ENCODE peak calls at places on chromosomes 3 and 15, in nine cellular contexts. One of them, this sample, is unnamed.

GRCh38 chr3:73540969-73541740 is 83.6 kb downstream of the PDZRN3 start:
- DNase-seq in left ventricle myocardium inferior: no peak
- DNase-seq in IMR-90: peak; percentile 60
- DNase-seq in mucosa of gallbladder: no peak
- DNase-seq in NCI-H187 treated with DMSO at 0.1 percent for 48 hours: no peak
- DNase-seq in NCI-H69: no peak
- DNase-seq in Kasumi-1: no peak
- DNase-seq in HEK293T: no peak
- DNase-seq in naive thymus-derived CD8-positive, alpha-beta T cell: no peak
- DNase-seq in this sample: no peak

GRCh38 chr3:124203292-124203691 is 211.4 kb upstream of the ROPN1 start:
- DNase-seq in HEK293T: no peak
- DNase-seq in mucosa of gallbladder: no peak
- DNase-seq in IMR-90: no peak
- DNase-seq in NCI-H187 treated with DMSO at 0.1 percent for 48 hours: no peak
- DNase-seq in NCI-H69: peak; percentile 33
- DNase-seq in Kasumi-1: no peak
- DNase-seq in naive thymus-derived CD8-positive, alpha-beta T cell: no peak
- DNase-seq in left ventricle myocardium inferior: no peak
- DNase-seq in this sample: no peak

GRCh38 chr15:98311566-98312188 is 336.7 kb upstream of the IGF1R start:
- DNase-seq in naive thymus-derived CD8-positive, alpha-beta T cell: peak; percentile 49
- DNase-seq in Kasumi-1: peak; percentile 85
- DNase-seq in left ventricle myocardium inferior: peak; percentile 61
- DNase-seq in mucosa of gallbladder: peak; percentile 85
- DNase-seq in IMR-90: peak; percentile 66
- DNase-seq in NCI-H69: peak; percentile 49
- DNase-seq in HEK293T: peak; percentile 65
- DNase-seq in NCI-H187 treated with DMSO at 0.1 percent for 48 hours: peak; percentile 4
- DNase-seq in this sample: peak; percentile 52

GRCh38 chr3:124395584-124396340 is 334.5 kb upstream of the UMPS start:
- DNase-seq in IMR-90: peak; percentile 6
- DNase-seq in left ventricle myocardium inferior: peak; percentile 62
- DNase-seq in naive thymus-derived CD8-positive, alpha-beta T cell: no peak
- DNase-seq in NCI-H69: peak; percentile 84
- DNase-seq in mucosa of gallbladder: no peak
- DNase-seq in Kasumi-1: no peak
- DNase-seq in HEK293T: no peak
- DNase-seq in NCI-H187 treated with DMSO at 0.1 percent for 48 hours: no peak
- DNase-seq in this sample: no peak

GRCh38 chr3:45659661-45660566 is 29.3 kb upstream of the SACM1L start:
- DNase-seq in NCI-H187 treated with DMSO at 0.1 percent for 48 hours: no peak
- DNase-seq in mucosa of gallbladder: peak; percentile 81
- DNase-seq in Kasumi-1: peak; percentile 42
- DNase-seq in HEK293T: peak; percentile 75
- DNase-seq in left ventricle myocardium inferior: peak; percentile 74
- DNase-seq in naive thymus-derived CD8-positive, alpha-beta T cell: peak; percentile 29
- DNase-seq in NCI-H69: peak; percentile 65
- DNase-seq in IMR-90: peak; percentile 97
- DNase-seq in this sample: peak; percentile 23

GRCh38 chr3:852033-852432 is 240.8 kb upstream of the CNTN6 start:
- DNase-seq in Kasumi-1: peak; percentile 4
- DNase-seq in HEK293T: no peak
- DNase-seq in NCI-H69: peak; percentile 3
- DNase-seq in naive thymus-derived CD8-positive, alpha-beta T cell: no peak
- DNase-seq in IMR-90: no peak
- DNase-seq in left ventricle myocardium inferior: no peak
- DNase-seq in mucosa of gallbladder: no peak
- DNase-seq in NCI-H187 treated with DMSO at 0.1 percent for 48 hours: no peak
- DNase-seq in this sample: no peak

GRCh38 chr3:49422379-49423248 is at the start of gene AMT:
- DNase-seq in NCI-H69: no peak
- DNase-seq in HEK293T: no peak
- DNase-seq in NCI-H187 treated with DMSO at 0.1 percent for 48 hours: no peak
- DNase-seq in left ventricle myocardium inferior: peak; percentile 65
- DNase-seq in Kasumi-1: no peak
- DNase-seq in naive thymus-derived CD8-positive, alpha-beta T cell: no peak
- DNase-seq in IMR-90: peak; percentile 30
- DNase-seq in mucosa of gallbladder: peak; percentile 35
- DNase-seq in this sample: no peak

GRCh38 chr3:80451393-80451792 is 683.6 kb upstream of the ROBO1 start:
- DNase-seq in NCI-H69: no peak
- DNase-seq in naive thymus-derived CD8-positive, alpha-beta T cell: no peak
- DNase-seq in IMR-90: no peak
- DNase-seq in left ventricle myocardium inferior: no peak
- DNase-seq in Kasumi-1: no peak
- DNase-seq in NCI-H187 treated with DMSO at 0.1 percent for 48 hours: no peak
- DNase-seq in mucosa of gallbladder: no peak
- DNase-seq in HEK293T: no peak
- DNase-seq in this sample: no peak

GRCh38 chr3:50533346-50533745 is 29.9 kb upstream of the CACNA2D2 start:
- DNase-seq in IMR-90: no peak
- DNase-seq in NCI-H69: no peak
- DNase-seq in left ventricle myocardium inferior: no peak
- DNase-seq in naive thymus-derived CD8-positive, alpha-beta T cell: no peak
- DNase-seq in mucosa of gallbladder: no peak
- DNase-seq in HEK293T: no peak
- DNase-seq in Kasumi-1: no peak
- DNase-seq in NCI-H187 treated with DMSO at 0.1 percent for 48 hours: no peak
- DNase-seq in this sample: no peak

GRCh38 chr15:68795298-68795848 is 25.3 kb downstream of the ANP32A start:
- DNase-seq in Kasumi-1: peak; percentile 94
- DNase-seq in mucosa of gallbladder: peak; percentile 90
- DNase-seq in left ventricle myocardium inferior: peak; percentile 93
- DNase-seq in IMR-90: peak; percentile 57
- DNase-seq in naive thymus-derived CD8-positive, alpha-beta T cell: peak; percentile 42
- DNase-seq in NCI-H69: peak; percentile 90
- DNase-seq in HEK293T: peak; percentile 21
- DNase-seq in NCI-H187 treated with DMSO at 0.1 percent for 48 hours: no peak
- DNase-seq in this sample: peak; percentile 62

GRCh38 chr3:186411089-186411488 is 49.1 kb upstream of the DGKG start:
- DNase-seq in mucosa of gallbladder: no peak
- DNase-seq in left ventricle myocardium inferior: no peak
- DNase-seq in NCI-H69: no peak
- DNase-seq in IMR-90: no peak
- DNase-seq in Kasumi-1: no peak
- DNase-seq in NCI-H187 treated with DMSO at 0.1 percent for 48 hours: no peak
- DNase-seq in naive thymus-derived CD8-positive, alpha-beta T cell: no peak
- DNase-seq in HEK293T: no peak
- DNase-seq in this sample: no peak

GRCh38 chr3:27349832-27350231 is 19.4 kb downstream of the NEK10 start:
- DNase-seq in HEK293T: no peak
- DNase-seq in NCI-H69: peak; percentile 74
- DNase-seq in mucosa of gallbladder: no peak
- DNase-seq in left ventricle myocardium inferior: no peak
- DNase-seq in Kasumi-1: no peak
- DNase-seq in IMR-90: no peak
- DNase-seq in NCI-H187 treated with DMSO at 0.1 percent for 48 hours: no peak
- DNase-seq in naive thymus-derived CD8-positive, alpha-beta T cell: no peak
- DNase-seq in this sample: no peak

GRCh38 chr3:143265501-143266070 is 146.0 kb downstream of the CHST2 start:
- DNase-seq in naive thymus-derived CD8-positive, alpha-beta T cell: no peak
- DNase-seq in IMR-90: no peak
- DNase-seq in NCI-H69: no peak
- DNase-seq in Kasumi-1: no peak
- DNase-seq in mucosa of gallbladder: no peak
- DNase-seq in NCI-H187 treated with DMSO at 0.1 percent for 48 hours: no peak
- DNase-seq in HEK293T: no peak
- DNase-seq in left ventricle myocardium inferior: no peak
- DNase-seq in this sample: no peak

GRCh38 chr15:42031211-42031915 is 10.5 kb upstream of the PLA2G4E start:
- DNase-seq in Kasumi-1: no peak
- DNase-seq in NCI-H187 treated with DMSO at 0.1 percent for 48 hours: no peak
- DNase-seq in IMR-90: no peak
- DNase-seq in HEK293T: no peak
- DNase-seq in NCI-H69: no peak
- DNase-seq in naive thymus-derived CD8-positive, alpha-beta T cell: no peak
- DNase-seq in mucosa of gallbladder: no peak
- DNase-seq in left ventricle myocardium inferior: no peak
- DNase-seq in this sample: no peak

GRCh38 chr3:25895443-25895842 is 105.6 kb downstream of the OXSM start:
- DNase-seq in IMR-90: peak; percentile 84
- DNase-seq in mucosa of gallbladder: no peak
- DNase-seq in HEK293T: no peak
- DNase-seq in left ventricle myocardium inferior: no peak
- DNase-seq in NCI-H187 treated with DMSO at 0.1 percent for 48 hours: no peak
- DNase-seq in NCI-H69: no peak
- DNase-seq in Kasumi-1: no peak
- DNase-seq in naive thymus-derived CD8-positive, alpha-beta T cell: no peak
- DNase-seq in this sample: no peak

GRCh38 chr15:62209322-62209721 is 44.2 kb upstream of the C2CD4B start:
- DNase-seq in mucosa of gallbladder: peak; percentile 26
- DNase-seq in NCI-H69: peak; percentile 14
- DNase-seq in NCI-H187 treated with DMSO at 0.1 percent for 48 hours: no peak
- DNase-seq in HEK293T: no peak
- DNase-seq in IMR-90: no peak
- DNase-seq in Kasumi-1: no peak
- DNase-seq in naive thymus-derived CD8-positive, alpha-beta T cell: no peak
- DNase-seq in left ventricle myocardium inferior: no peak
- DNase-seq in this sample: no peak

GRCh38 chr3:112302061-112302830 is 8.2 kb upstream of the SLC9C1 start:
- DNase-seq in NCI-H187 treated with DMSO at 0.1 percent for 48 hours: no peak
- DNase-seq in naive thymus-derived CD8-positive, alpha-beta T cell: no peak
- DNase-seq in HEK293T: no peak
- DNase-seq in mucosa of gallbladder: no peak
- DNase-seq in left ventricle myocardium inferior: no peak
- DNase-seq in Kasumi-1: no peak
- DNase-seq in IMR-90: peak; percentile 47
- DNase-seq in NCI-H69: no peak
- DNase-seq in this sample: no peak

GRCh38 chr15:73941044-73941443 is 14.8 kb downstream of the LOXL1 start:
- DNase-seq in left ventricle myocardium inferior: peak; percentile 12
- DNase-seq in naive thymus-derived CD8-positive, alpha-beta T cell: no peak
- DNase-seq in NCI-H187 treated with DMSO at 0.1 percent for 48 hours: no peak
- DNase-seq in Kasumi-1: no peak
- DNase-seq in HEK293T: no peak
- DNase-seq in mucosa of gallbladder: no peak
- DNase-seq in NCI-H69: peak; percentile 5
- DNase-seq in IMR-90: peak; percentile 97
- DNase-seq in this sample: no peak

GRCh38 chr3:72401005-72401404 is 447.2 kb downstream of the SHQ1 start:
- DNase-seq in Kasumi-1: no peak
- DNase-seq in mucosa of gallbladder: no peak
- DNase-seq in left ventricle myocardium inferior: no peak
- DNase-seq in NCI-H187 treated with DMSO at 0.1 percent for 48 hours: no peak
- DNase-seq in naive thymus-derived CD8-positive, alpha-beta T cell: no peak
- DNase-seq in NCI-H69: no peak
- DNase-seq in HEK293T: no peak
- DNase-seq in IMR-90: peak; percentile 6
- DNase-seq in this sample: no peak

GRCh38 chr3:22713936-22714335 is 489.2 kb upstream of the UBE2E2 start:
- DNase-seq in naive thymus-derived CD8-positive, alpha-beta T cell: no peak
- DNase-seq in left ventricle myocardium inferior: no peak
- DNase-seq in HEK293T: no peak
- DNase-seq in IMR-90: peak; percentile 4
- DNase-seq in Kasumi-1: peak; percentile 73
- DNase-seq in NCI-H69: no peak
- DNase-seq in mucosa of gallbladder: no peak
- DNase-seq in NCI-H187 treated with DMSO at 0.1 percent for 48 hours: no peak
- DNase-seq in this sample: no peak

GRCh38 chr15:62989366-62990055 is 53.0 kb upstream of the TPM1 start:
- DNase-seq in mucosa of gallbladder: no peak
- DNase-seq in NCI-H187 treated with DMSO at 0.1 percent for 48 hours: no peak
- DNase-seq in IMR-90: peak; percentile 17
- DNase-seq in NCI-H69: no peak
- DNase-seq in left ventricle myocardium inferior: no peak
- DNase-seq in naive thymus-derived CD8-positive, alpha-beta T cell: no peak
- DNase-seq in Kasumi-1: no peak
- DNase-seq in HEK293T: no peak
- DNase-seq in this sample: no peak

GRCh38 chr3:45179163-45179562 is 33.0 kb upstream of the CDCP1 start:
- DNase-seq in naive thymus-derived CD8-positive, alpha-beta T cell: no peak
- DNase-seq in mucosa of gallbladder: no peak
- DNase-seq in NCI-H69: peak; percentile 78
- DNase-seq in NCI-H187 treated with DMSO at 0.1 percent for 48 hours: no peak
- DNase-seq in IMR-90: no peak
- DNase-seq in HEK293T: no peak
- DNase-seq in Kasumi-1: no peak
- DNase-seq in left ventricle myocardium inferior: no peak
- DNase-seq in this sample: no peak

GRCh38 chr3:38453075-38453913 is at the start of gene ACVR2B:
- DNase-seq in naive thymus-derived CD8-positive, alpha-beta T cell: peak; percentile 61
- DNase-seq in left ventricle myocardium inferior: peak; percentile 93
- DNase-seq in Kasumi-1: peak; percentile 62
- DNase-seq in NCI-H187 treated with DMSO at 0.1 percent for 48 hours: peak; percentile 8
- DNase-seq in IMR-90: peak; percentile 56
- DNase-seq in NCI-H69: peak; percentile 89
- DNase-seq in HEK293T: peak; percentile 91
- DNase-seq in mucosa of gallbladder: peak; percentile 85
- DNase-seq in this sample: peak; percentile 61

GRCh38 chr15:82767163-82767829 is 38.6 kb downstream of the FSD2 start:
- DNase-seq in left ventricle myocardium inferior: no peak
- DNase-seq in mucosa of gallbladder: no peak
- DNase-seq in Kasumi-1: no peak
- DNase-seq in NCI-H69: no peak
- DNase-seq in HEK293T: no peak
- DNase-seq in naive thymus-derived CD8-positive, alpha-beta T cell: no peak
- DNase-seq in IMR-90: no peak
- DNase-seq in NCI-H187 treated with DMSO at 0.1 percent for 48 hours: no peak
- DNase-seq in this sample: no peak

GRCh38 chr3:183158113-183158512 is 4.4 kb downstream of the LAMP3 start:
- DNase-seq in NCI-H69: no peak
- DNase-seq in mucosa of gallbladder: no peak
- DNase-seq in HEK293T: no peak
- DNase-seq in IMR-90: no peak
- DNase-seq in NCI-H187 treated with DMSO at 0.1 percent for 48 hours: no peak
- DNase-seq in naive thymus-derived CD8-positive, alpha-beta T cell: no peak
- DNase-seq in left ventricle myocardium inferior: no peak
- DNase-seq in Kasumi-1: no peak
- DNase-seq in this sample: no peak

GRCh38 chr3:193901007-193901406 is 234.9 kb upstream of the HES1 start:
- DNase-seq in NCI-H187 treated with DMSO at 0.1 percent for 48 hours: no peak
- DNase-seq in Kasumi-1: no peak
- DNase-seq in left ventricle myocardium inferior: no peak
- DNase-seq in IMR-90: no peak
- DNase-seq in mucosa of gallbladder: no peak
- DNase-seq in naive thymus-derived CD8-positive, alpha-beta T cell: no peak
- DNase-seq in HEK293T: no peak
- DNase-seq in NCI-H69: no peak
- DNase-seq in this sample: no peak

GRCh38 chr3:32405155-32405554 is 13.5 kb downstream of the CMTM7 start:
- DNase-seq in HEK293T: no peak
- DNase-seq in NCI-H187 treated with DMSO at 0.1 percent for 48 hours: no peak
- DNase-seq in IMR-90: peak; percentile 44
- DNase-seq in mucosa of gallbladder: no peak
- DNase-seq in left ventricle myocardium inferior: no peak
- DNase-seq in NCI-H69: no peak
- DNase-seq in naive thymus-derived CD8-positive, alpha-beta T cell: no peak
- DNase-seq in Kasumi-1: no peak
- DNase-seq in this sample: no peak

GRCh38 chr15:62035256-62035908 is 24.9 kb downstream of the VPS13C start:
- DNase-seq in IMR-90: peak; percentile 75
- DNase-seq in NCI-H69: no peak
- DNase-seq in mucosa of gallbladder: no peak
- DNase-seq in naive thymus-derived CD8-positive, alpha-beta T cell: no peak
- DNase-seq in Kasumi-1: no peak
- DNase-seq in HEK293T: no peak
- DNase-seq in NCI-H187 treated with DMSO at 0.1 percent for 48 hours: no peak
- DNase-seq in left ventricle myocardium inferior: no peak
- DNase-seq in this sample: no peak

GRCh38 chr15:77487479-77487861 is 66.8 kb downstream of the HMG20A start:
- DNase-seq in mucosa of gallbladder: no peak
- DNase-seq in IMR-90: no peak
- DNase-seq in Kasumi-1: no peak
- DNase-seq in NCI-H187 treated with DMSO at 0.1 percent for 48 hours: no peak
- DNase-seq in left ventricle myocardium inferior: no peak
- DNase-seq in HEK293T: no peak
- DNase-seq in NCI-H69: peak; percentile 31
- DNase-seq in naive thymus-derived CD8-positive, alpha-beta T cell: no peak
- DNase-seq in this sample: no peak

GRCh38 chr3:121916189-121916588 is 22.0 kb downstream of the SLC15A2 start:
- DNase-seq in NCI-H69: peak; percentile 65
- DNase-seq in IMR-90: no peak
- DNase-seq in NCI-H187 treated with DMSO at 0.1 percent for 48 hours: no peak
- DNase-seq in naive thymus-derived CD8-positive, alpha-beta T cell: no peak
- DNase-seq in left ventricle myocardium inferior: no peak
- DNase-seq in mucosa of gallbladder: no peak
- DNase-seq in Kasumi-1: no peak
- DNase-seq in HEK293T: no peak
- DNase-seq in this sample: no peak

This sample was measured in activated T-helper 2 cell treated with anti-CD3 and anti-CD28 coated beads, Interferon-gamma antibody, Interleukin-2, Interleukin-4, amounts not matched to agents 10 μg/mL and 5 μg/mL and 100 μg/mL, durations not matched to agents 14 hours and 24 hours and 36 hours.